ENCODE peak calls at places on chromosomes 5 and 9, in nine cellular contexts. F is tibial artery, O is spleen, B is pancreas, J is fibroblast of the aortic adventitia, W is AG04450, R is adrenal gland, C is heart right ventricle, Y is tibial nerve. Q is an unnamed sample.

GRCh38 chr5:132506094-132506692 is 15.6 kb upstream of the IRF1 start:
- DNase-seq in F (no peak), O (no peak), B (no peak), J (peak), W (peak), R (peak), C (no peak), Y (no peak), Q (peak)

GRCh38 chr5:149135536-149136201 is 5.6 kb upstream of the ABLIM3 start:
- DNase-seq in F (no peak), O (no peak), B (no peak), J (peak), W (peak), R (no peak), C (no peak), Y (no peak), Q (peak)

GRCh38 chr5:78221964-78222451 is 72.5 kb downstream of the AP3B1 start:
- DNase-seq in F (no peak), O (peak), B (no peak), J (peak), W (no peak), R (no peak), C (no peak), Y (no peak), Q (no peak)

GRCh38 chr5:136020383-136021015 is 8.3 kb upstream of the TGFBI start:
- DNase-seq in F (no peak), O (no peak), B (no peak), J (peak), W (peak), R (peak), C (no peak), Y (no peak), Q (peak)

GRCh38 chr5:91484662-91485061 is 101.5 kb upstream of the ARRDC3 start:
- DNase-seq in F (no peak), O (no peak), B (no peak), J (no peak), W (no peak), R (no peak), C (no peak), Y (no peak), Q (no peak)

GRCh38 chr5:149426931-149427330 is 47.8 kb upstream of the IL17B start:
- DNase-seq in F (no peak), O (no peak), B (no peak), J (no peak), W (no peak), R (no peak), C (no peak), Y (no peak), Q (no peak)

GRCh38 chr5:148976569-148977321 is 86.1 kb downstream of the SH3TC2 start:
- DNase-seq in F (no peak), O (no peak), B (no peak), J (no peak), W (no peak), R (no peak), C (no peak), Y (no peak), Q (peak)

GRCh38 chr9:15357050-15357653 is 50.1 kb upstream of the TTC39B start:
- DNase-seq in F (no peak), O (no peak), B (no peak), J (no peak), W (no peak), R (no peak), C (no peak), Y (no peak), Q (no peak)

GRCh38 chr5:132294728-132295504 is 722 bp downstream of the SLC22A4 start:
- DNase-seq in F (peak), O (peak), B (peak), J (peak), W (no peak), R (peak), C (peak), Y (no peak), Q (peak)

GRCh38 chr9:90023861-90024260 is 419.0 kb downstream of the GADD45G start:
- DNase-seq in F (no peak), O (peak), B (no peak), J (no peak), W (no peak), R (no peak), C (no peak), Y (no peak), Q (no peak)

GRCh38 chr5:161757223-161757622 is 71.7 kb downstream of the GABRA6 start:
- DNase-seq in F (no peak), O (no peak), B (peak), J (no peak), W (no peak), R (no peak), C (no peak), Y (no peak), Q (no peak)

GRCh38 chr9:95100071-95100627 is 217.4 kb downstream of the FANCC start:
- DNase-seq in F (no peak), O (no peak), B (no peak), J (peak), W (no peak), R (no peak), C (no peak), Y (no peak), Q (no peak)

GRCh38 chr5:95414441-95414840 is 23.3 kb downstream of the FAM81B start:
- DNase-seq in F (no peak), O (no peak), B (no peak), J (no peak), W (no peak), R (no peak), C (no peak), Y (no peak), Q (no peak)

GRCh38 chr5:143871672-143872071 is 59.7 kb downstream of the HMHB1 start:
- DNase-seq in F (no peak), O (no peak), B (no peak), J (no peak), W (no peak), R (no peak), C (no peak), Y (no peak), Q (no peak)

GRCh38 chr9:93821307-93821703 is 133.8 kb downstream of the BARX1 start:
- DNase-seq in F (no peak), O (no peak), B (no peak), J (no peak), W (no peak), R (no peak), C (no peak), Y (no peak), Q (no peak)

GRCh38 chr5:96994493-96994892 is 58.6 kb downstream of the LNPEP start:
- DNase-seq in F (no peak), O (no peak), B (no peak), J (no peak), W (no peak), R (no peak), C (no peak), Y (no peak), Q (no peak)

GRCh38 chr9:16715404-16715803 is 155.1 kb downstream of the BNC2 start:
- DNase-seq in F (no peak), O (no peak), B (no peak), J (peak), W (no peak), R (no peak), C (no peak), Y (no peak), Q (no peak)

GRCh38 chr9:14352549-14352948 is 38.6 kb upstream of the NFIB start:
- DNase-seq in F (no peak), O (no peak), B (no peak), J (peak), W (no peak), R (no peak), C (no peak), Y (no peak), Q (no peak)

GRCh38 chr5:57174128-57174849 is 430 bp downstream of the GPBP1 start:
- DNase-seq in F (peak), O (no peak), B (peak), J (peak), W (no peak), R (peak), C (no peak), Y (no peak), Q (no peak)

GRCh38 chr9:7289773-7290172 is 509.8 kb downstream of the DMAC1 start:
- DNase-seq in F (no peak), O (no peak), B (no peak), J (no peak), W (no peak), R (no peak), C (no peak), Y (no peak), Q (no peak)

GRCh38 chr9:107732781-107733529 is 243.4 kb upstream of the KLF4 start:
- DNase-seq in F (peak), O (no peak), B (no peak), J (peak), W (no peak), R (peak), C (peak), Y (no peak), Q (peak)

GRCh38 chr5:106269252-106269843 is 1401.4 kb downstream of the EFNA5 start:
- DNase-seq in F (no peak), O (no peak), B (no peak), J (peak), W (no peak), R (no peak), C (no peak), Y (no peak), Q (peak)

GRCh38 chr5:168681556-168682183 is 102.5 kb upstream of the PANK3 start:
- DNase-seq in F (peak), O (peak), B (no peak), J (peak), W (no peak), R (peak), C (peak), Y (peak), Q (peak)

GRCh38 chr9:95138474-95138873 is 179.0 kb downstream of the FANCC start:
- DNase-seq in F (no peak), O (no peak), B (peak), J (no peak), W (no peak), R (peak), C (no peak), Y (no peak), Q (no peak)

GRCh38 chr5:142977363-142978051 is 207.3 kb downstream of the ARHGAP26 start:
- DNase-seq in F (no peak), O (no peak), B (no peak), J (peak), W (peak), R (no peak), C (no peak), Y (no peak), Q (peak)

GRCh38 chr9:136193127-136193890 is 11.6 kb downstream of the LHX3 start:
- DNase-seq in F (no peak), O (no peak), B (no peak), J (no peak), W (no peak), R (no peak), C (no peak), Y (no peak), Q (no peak)

GRCh38 chr9:133148351-133149129 is 15.2 kb downstream of the GBGT1 start:
- DNase-seq in F (no peak), O (peak), B (peak), J (peak), W (no peak), R (peak), C (no peak), Y (no peak), Q (peak)

GRCh38 chr5:31149072-31149471 is 44.4 kb upstream of the CDH6 start:
- DNase-seq in F (no peak), O (no peak), B (no peak), J (peak), W (no peak), R (no peak), C (no peak), Y (no peak), Q (peak)

GRCh38 chr9:84296146-84296843 is 44.3 kb downstream of the SLC28A3 start:
- DNase-seq in F (no peak), O (no peak), B (no peak), J (peak), W (peak), R (no peak), C (no peak), Y (no peak), Q (peak)

GRCh38 chr5:84382363-84383295 is 2.1 kb downstream of the EDIL3 start:
- DNase-seq in F (peak), O (no peak), B (peak), J (peak), W (no peak), R (no peak), C (peak), Y (no peak), Q (peak)

GRCh38 chr5:31283326-31283725 is 89.8 kb downstream of the CDH6 start:
- DNase-seq in F (no peak), O (no peak), B (no peak), J (peak), W (no peak), R (no peak), C (no peak), Y (no peak), Q (no peak)

GRCh38 chr9:127853312-127854168 is 918 bp downstream of the ENG start:
- DNase-seq in F (no peak), O (no peak), B (no peak), J (peak), W (no peak), R (no peak), C (no peak), Y (no peak), Q (no peak)

GRCh38 chr9:79224672-79225433 is 346.9 kb upstream of the TLE4 start:
- DNase-seq in F (no peak), O (no peak), B (no peak), J (peak), W (peak), R (no peak), C (no peak), Y (no peak), Q (peak)

GRCh38 chr5:80615266-80615914 is 39.1 kb upstream of the MSH3 start:
- DNase-seq in F (no peak), O (no peak), B (no peak), J (no peak), W (no peak), R (no peak), C (no peak), Y (no peak), Q (no peak)

GRCh38 chr9:1761807-1762206 is 253.3 kb upstream of the SMARCA2 start:
- DNase-seq in F (no peak), O (no peak), B (no peak), J (no peak), W (no peak), R (no peak), C (no peak), Y (no peak), Q (no peak)

GRCh38 chr9:556199-556598 is 285.3 kb upstream of the DMRT1 start:
- DNase-seq in F (no peak), O (no peak), B (no peak), J (no peak), W (no peak), R (no peak), C (no peak), Y (no peak), Q (no peak)

DNA sequence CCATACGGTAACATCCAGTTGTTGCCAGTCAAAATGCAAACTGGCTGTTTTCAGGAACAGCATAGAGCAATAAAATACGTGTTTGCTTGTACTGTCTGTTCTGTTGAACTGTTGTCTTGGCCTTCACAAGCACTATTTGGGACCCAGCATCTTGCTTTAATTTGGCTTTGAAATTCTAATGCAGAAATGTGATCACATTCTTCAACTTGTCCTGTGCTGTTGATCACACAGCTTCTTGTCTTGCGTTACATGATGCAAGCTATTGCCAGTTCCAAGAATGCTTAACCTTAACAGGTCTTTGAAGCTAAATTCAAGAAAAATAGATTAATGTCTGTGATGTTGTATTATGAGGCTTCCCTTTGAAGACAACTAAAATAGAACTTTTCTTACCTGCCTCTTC is 34.6 kb upstream of the TTC23L start:
- DNase-seq in F (no peak), O (no peak), B (no peak), J (no peak), W (no peak), R (no peak), C (no peak), Y (no peak), Q (no peak)
- H3K4me3 ChIP-seq in F (no peak), O (no peak), B (no peak), J (no peak), W (no peak), R (no peak), C (no peak), Y (no peak), Q (no peak)

GRCh38 chr5:103827976-103828375 is 265.4 kb upstream of the NUDT12 start:
- DNase-seq in F (no peak), O (no peak), B (no peak), J (no peak), W (no peak), R (no peak), C (no peak), Y (no peak), Q (no peak)

GRCh38 chr5:103834216-103834615 is 271.6 kb upstream of the NUDT12 start:
- DNase-seq in F (no peak), O (no peak), B (no peak), J (no peak), W (no peak), R (no peak), C (no peak), Y (no peak), Q (no peak)

DNA sequence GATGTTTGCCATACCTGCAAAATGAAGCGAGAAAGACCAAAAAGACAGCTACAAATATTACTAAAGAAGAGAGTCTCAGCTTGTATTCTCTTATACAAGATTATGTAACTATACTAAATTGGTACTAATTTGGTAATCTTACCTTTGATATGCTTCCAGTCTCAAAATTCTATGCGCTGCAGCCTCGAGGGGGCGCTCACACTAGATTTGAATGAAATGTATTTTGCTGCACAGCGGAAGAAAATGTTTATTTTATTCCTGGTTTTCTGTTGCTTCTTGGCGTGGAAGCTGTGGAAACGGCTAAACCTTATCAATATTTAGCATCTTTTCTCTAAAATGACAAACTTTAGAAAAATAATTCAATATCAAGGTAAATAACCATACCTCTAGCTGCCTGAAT is 267.0 kb upstream of the NUDT12 start:
- DNase-seq in F (no peak), O (no peak), B (no peak), J (no peak), W (no peak), R (no peak), C (no peak), Y (no peak), Q (no peak)
- TF ChIP-seq CTCF in F (no peak), O (no peak), B (no peak), J (peak), W (peak), R (no peak), C (no peak), Y (no peak), Q (peak)

GRCh38 chr5:167511-167910 is 23.8 kb upstream of the LRRC14B start:
- DNase-seq in F (no peak), O (peak), B (peak), J (no peak), W (no peak), R (no peak), C (no peak), Y (no peak), Q (no peak)

GRCh38 chr5:169728-170094 is 21.6 kb upstream of the LRRC14B start:
- DNase-seq in F (no peak), O (no peak), B (peak), J (no peak), W (no peak), R (no peak), C (no peak), Y (no peak), Q (no peak)

GRCh38 chr5:167982-168660 is 23.2 kb upstream of the LRRC14B start:
- DNase-seq in F (no peak), O (peak), B (peak), J (peak), W (peak), R (no peak), C (no peak), Y (no peak), Q (peak)

GRCh38 chr5:170971-171800 is 20.1 kb upstream of the LRRC14B start:
- DNase-seq in F (peak), O (peak), B (peak), J (no peak), W (no peak), R (peak), C (no peak), Y (no peak), Q (no peak)

DNA sequence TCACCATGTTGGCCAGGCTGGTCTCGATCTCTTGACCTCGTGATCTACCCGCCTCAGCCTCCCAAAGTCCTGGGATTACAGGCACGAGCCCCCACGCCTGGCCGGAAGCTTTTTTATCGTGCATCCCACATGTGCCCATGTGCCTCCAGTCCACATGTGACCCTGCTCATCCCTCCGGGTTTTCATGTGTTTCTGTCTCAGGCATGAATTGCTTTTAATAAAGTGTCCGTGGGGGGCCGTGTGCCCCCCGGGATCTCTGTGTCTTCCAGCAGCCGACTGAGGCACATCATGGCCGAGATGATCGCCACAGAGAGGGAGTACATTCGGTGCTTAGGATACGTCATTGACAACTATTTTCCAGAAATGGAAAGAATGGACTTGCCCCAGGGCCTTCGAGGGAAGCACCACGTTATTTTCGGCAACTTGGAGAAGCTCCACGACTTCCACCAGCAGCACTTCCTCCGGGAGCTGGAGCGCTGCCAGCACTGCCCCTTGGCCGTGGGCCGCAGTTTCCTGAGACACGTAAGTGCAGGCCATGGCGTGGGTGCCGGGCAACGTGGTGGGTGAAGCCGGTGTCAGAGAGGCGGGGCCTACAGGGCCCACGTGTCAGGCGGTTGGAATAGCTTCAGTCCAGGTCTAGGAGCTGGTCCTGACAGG is 22.1 kb upstream of the LRRC14B start:
- DNase-seq in F (peak), O (peak), B (peak), J (peak), W (peak), R (peak), C (peak), Y (peak), Q (peak)
- H3K4me3 ChIP-seq in F (no peak), O (no peak), B (no peak), J (no peak), W (no peak), R (no peak), C (no peak), Y (no peak), Q (no peak)

DNA sequence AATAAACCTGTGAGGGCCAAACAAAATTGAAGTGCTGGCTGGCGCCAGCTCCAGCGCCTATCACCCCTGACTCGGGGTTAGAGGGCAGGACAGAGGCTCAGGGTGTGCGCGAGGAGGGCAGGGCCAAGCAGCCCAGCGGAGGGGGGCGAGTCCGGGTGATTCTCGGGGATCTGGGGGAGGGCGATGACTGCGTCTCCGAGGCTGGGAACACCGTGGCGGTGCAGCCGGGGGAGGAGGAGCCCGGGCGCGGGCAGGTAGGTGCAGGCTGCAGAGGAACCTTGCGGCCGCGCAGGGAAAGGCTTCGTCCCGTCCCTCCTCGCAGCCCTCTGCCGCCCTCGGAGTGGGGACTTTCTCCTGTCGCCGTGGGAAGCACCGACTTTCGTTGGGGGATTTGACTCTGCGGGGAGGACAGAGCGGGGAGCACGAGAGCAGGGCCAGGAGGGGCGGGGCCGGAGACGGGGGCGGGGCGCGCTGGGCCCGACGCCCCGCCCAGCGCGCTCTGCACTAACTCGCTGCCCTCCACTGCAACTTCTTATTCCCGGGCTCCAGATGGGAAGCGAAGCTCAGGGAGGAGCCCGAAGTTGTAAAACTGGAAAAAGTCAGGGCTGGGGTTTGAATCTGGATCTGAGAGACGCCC is 5.3 kb downstream of the RGS14 start:
- DNase-seq in F (peak), O (peak), B (peak), J (peak), W (no peak), R (no peak), C (peak), Y (no peak), Q (no peak)
- TF ChIP-seq CTCF in F (no peak), O (peak), B (no peak), J (no peak), W (no peak), R (no peak), C (no peak), Y (no peak), Q (peak)